ENCODE peak calls at places on chromosomes 6 and 20, in nine cellular contexts. One of them, this sample, is unnamed.

GRCh38 chr6:31332637-31333602 is 24.1 kb downstream of the HLA-B start:
- DNase-seq in GM06990: peak; percentile 36
- DNase-seq in NCI-H748 treated with DMSO at 0.1 percent for 48 hours: no peak
- DNase-seq in fibroblast of mammary gland: no peak
- DNase-seq in activated T-helper 1 cell treated with anti-CD3 and anti-CD28 coated beads, Interleukin-12 subunit alpha, Interleukin-12 subunit beta, Interleukin-2, Interleukin-4 antibody, amounts not matched to agents 30 ng/mL and 10 ng/mL and 1 ng/mL, durations not matched to agents 14 hours and 24 hours and 36 hours: no peak
- DNase-seq in activated CD4-positive, alpha-beta T cell treated with anti-CD3 and anti-CD28 coated beads for 48 hours: peak; percentile 36
- DNase-seq in H9: no peak
- DNase-seq in memory B cell: no peak
- DNase-seq in mesendoderm: no peak
- DNase-seq in this sample: peak; percentile 62

GRCh38 chr20:53984354-53984753 is 86.0 kb downstream of the BCAS1 start:
- DNase-seq in H9: no peak
- DNase-seq in GM06990: no peak
- DNase-seq in activated T-helper 1 cell treated with anti-CD3 and anti-CD28 coated beads, Interleukin-12 subunit alpha, Interleukin-12 subunit beta, Interleukin-2, Interleukin-4 antibody, amounts not matched to agents 30 ng/mL and 10 ng/mL and 1 ng/mL, durations not matched to agents 14 hours and 24 hours and 36 hours: no peak
- DNase-seq in fibroblast of mammary gland: peak; percentile 89
- DNase-seq in activated CD4-positive, alpha-beta T cell treated with anti-CD3 and anti-CD28 coated beads for 48 hours: no peak
- DNase-seq in mesendoderm: no peak
- DNase-seq in NCI-H748 treated with DMSO at 0.1 percent for 48 hours: no peak
- DNase-seq in memory B cell: no peak
- DNase-seq in this sample: no peak

GRCh38 chr6:111980979-111981378 is 72.9 kb upstream of the CCN6 start:
- DNase-seq in mesendoderm: no peak
- DNase-seq in activated CD4-positive, alpha-beta T cell treated with anti-CD3 and anti-CD28 coated beads for 48 hours: no peak
- DNase-seq in H9: no peak
- DNase-seq in NCI-H748 treated with DMSO at 0.1 percent for 48 hours: no peak
- DNase-seq in activated T-helper 1 cell treated with anti-CD3 and anti-CD28 coated beads, Interleukin-12 subunit alpha, Interleukin-12 subunit beta, Interleukin-2, Interleukin-4 antibody, amounts not matched to agents 30 ng/mL and 10 ng/mL and 1 ng/mL, durations not matched to agents 14 hours and 24 hours and 36 hours: no peak
- DNase-seq in memory B cell: no peak
- DNase-seq in GM06990: no peak
- DNase-seq in fibroblast of mammary gland: peak; percentile 36
- DNase-seq in this sample: no peak

GRCh38 chr20:2387580-2387979 is 6.9 kb downstream of the TGM6 start:
- DNase-seq in mesendoderm: no peak
- DNase-seq in fibroblast of mammary gland: no peak
- DNase-seq in GM06990: no peak
- DNase-seq in activated CD4-positive, alpha-beta T cell treated with anti-CD3 and anti-CD28 coated beads for 48 hours: no peak
- DNase-seq in memory B cell: no peak
- DNase-seq in activated T-helper 1 cell treated with anti-CD3 and anti-CD28 coated beads, Interleukin-12 subunit alpha, Interleukin-12 subunit beta, Interleukin-2, Interleukin-4 antibody, amounts not matched to agents 30 ng/mL and 10 ng/mL and 1 ng/mL, durations not matched to agents 14 hours and 24 hours and 36 hours: no peak
- DNase-seq in NCI-H748 treated with DMSO at 0.1 percent for 48 hours: no peak
- DNase-seq in H9: no peak
- DNase-seq in this sample: no peak

GRCh38 chr6:41785689-41786450 is 1.6 kb upstream of the TOMM6 start:
- DNase-seq in memory B cell: no peak
- DNase-seq in activated CD4-positive, alpha-beta T cell treated with anti-CD3 and anti-CD28 coated beads for 48 hours: peak; percentile 21
- DNase-seq in fibroblast of mammary gland: no peak
- DNase-seq in GM06990: no peak
- DNase-seq in activated T-helper 1 cell treated with anti-CD3 and anti-CD28 coated beads, Interleukin-12 subunit alpha, Interleukin-12 subunit beta, Interleukin-2, Interleukin-4 antibody, amounts not matched to agents 30 ng/mL and 10 ng/mL and 1 ng/mL, durations not matched to agents 14 hours and 24 hours and 36 hours: no peak
- DNase-seq in H9: peak; percentile 55
- DNase-seq in mesendoderm: peak; percentile 48
- DNase-seq in NCI-H748 treated with DMSO at 0.1 percent for 48 hours: no peak
- DNase-seq in this sample: no peak

GRCh38 chr6:44270526-44271405 is 516 bp downstream of the TMEM151B start:
- DNase-seq in mesendoderm: peak; percentile 55
- DNase-seq in NCI-H748 treated with DMSO at 0.1 percent for 48 hours: peak; percentile 28
- DNase-seq in GM06990: no peak
- DNase-seq in activated T-helper 1 cell treated with anti-CD3 and anti-CD28 coated beads, Interleukin-12 subunit alpha, Interleukin-12 subunit beta, Interleukin-2, Interleukin-4 antibody, amounts not matched to agents 30 ng/mL and 10 ng/mL and 1 ng/mL, durations not matched to agents 14 hours and 24 hours and 36 hours: no peak
- DNase-seq in fibroblast of mammary gland: no peak
- DNase-seq in memory B cell: no peak
- DNase-seq in activated CD4-positive, alpha-beta T cell treated with anti-CD3 and anti-CD28 coated beads for 48 hours: no peak
- DNase-seq in H9: peak; percentile 73
- DNase-seq in this sample: no peak

GRCh38 chr6:31940256-31940664 is 5.6 kb upstream of the CFB start:
- DNase-seq in activated T-helper 1 cell treated with anti-CD3 and anti-CD28 coated beads, Interleukin-12 subunit alpha, Interleukin-12 subunit beta, Interleukin-2, Interleukin-4 antibody, amounts not matched to agents 30 ng/mL and 10 ng/mL and 1 ng/mL, durations not matched to agents 14 hours and 24 hours and 36 hours: no peak
- DNase-seq in mesendoderm: peak; percentile 27
- DNase-seq in GM06990: no peak
- DNase-seq in H9: no peak
- DNase-seq in NCI-H748 treated with DMSO at 0.1 percent for 48 hours: no peak
- DNase-seq in fibroblast of mammary gland: peak; percentile 34
- DNase-seq in memory B cell: no peak
- DNase-seq in activated CD4-positive, alpha-beta T cell treated with anti-CD3 and anti-CD28 coated beads for 48 hours: no peak
- DNase-seq in this sample: no peak

GRCh38 chr20:63664861-63665594 is 6.9 kb downstream of the RTEL1 start:
- DNase-seq in fibroblast of mammary gland: no peak
- DNase-seq in H9: peak; percentile 72
- DNase-seq in mesendoderm: peak; percentile 57
- DNase-seq in activated CD4-positive, alpha-beta T cell treated with anti-CD3 and anti-CD28 coated beads for 48 hours: no peak
- DNase-seq in GM06990: no peak
- DNase-seq in memory B cell: no peak
- DNase-seq in activated T-helper 1 cell treated with anti-CD3 and anti-CD28 coated beads, Interleukin-12 subunit alpha, Interleukin-12 subunit beta, Interleukin-2, Interleukin-4 antibody, amounts not matched to agents 30 ng/mL and 10 ng/mL and 1 ng/mL, durations not matched to agents 14 hours and 24 hours and 36 hours: no peak
- DNase-seq in NCI-H748 treated with DMSO at 0.1 percent for 48 hours: no peak
- DNase-seq in this sample: no peak

GRCh38 chr6:19444481-19444880 is 392.7 kb upstream of the ID4 start:
- DNase-seq in NCI-H748 treated with DMSO at 0.1 percent for 48 hours: no peak
- DNase-seq in memory B cell: no peak
- DNase-seq in activated CD4-positive, alpha-beta T cell treated with anti-CD3 and anti-CD28 coated beads for 48 hours: no peak
- DNase-seq in activated T-helper 1 cell treated with anti-CD3 and anti-CD28 coated beads, Interleukin-12 subunit alpha, Interleukin-12 subunit beta, Interleukin-2, Interleukin-4 antibody, amounts not matched to agents 30 ng/mL and 10 ng/mL and 1 ng/mL, durations not matched to agents 14 hours and 24 hours and 36 hours: no peak
- DNase-seq in fibroblast of mammary gland: peak; percentile 17
- DNase-seq in mesendoderm: no peak
- DNase-seq in GM06990: no peak
- DNase-seq in H9: no peak
- DNase-seq in this sample: no peak

GRCh38 chr6:87772597-87773530 is 70.8 kb upstream of the AKIRIN2 start:
- DNase-seq in activated CD4-positive, alpha-beta T cell treated with anti-CD3 and anti-CD28 coated beads for 48 hours: no peak
- DNase-seq in H9: no peak
- DNase-seq in fibroblast of mammary gland: no peak
- DNase-seq in NCI-H748 treated with DMSO at 0.1 percent for 48 hours: peak; percentile 19
- DNase-seq in mesendoderm: peak; percentile 29
- DNase-seq in activated T-helper 1 cell treated with anti-CD3 and anti-CD28 coated beads, Interleukin-12 subunit alpha, Interleukin-12 subunit beta, Interleukin-2, Interleukin-4 antibody, amounts not matched to agents 30 ng/mL and 10 ng/mL and 1 ng/mL, durations not matched to agents 14 hours and 24 hours and 36 hours: no peak
- DNase-seq in GM06990: no peak
- DNase-seq in memory B cell: no peak
- DNase-seq in this sample: no peak

GRCh38 chr6:82013561-82014275 is 233.8 kb downstream of the IBTK start:
- DNase-seq in H9: no peak
- DNase-seq in activated T-helper 1 cell treated with anti-CD3 and anti-CD28 coated beads, Interleukin-12 subunit alpha, Interleukin-12 subunit beta, Interleukin-2, Interleukin-4 antibody, amounts not matched to agents 30 ng/mL and 10 ng/mL and 1 ng/mL, durations not matched to agents 14 hours and 24 hours and 36 hours: no peak
- DNase-seq in mesendoderm: no peak
- DNase-seq in memory B cell: no peak
- DNase-seq in GM06990: no peak
- DNase-seq in NCI-H748 treated with DMSO at 0.1 percent for 48 hours: no peak
- DNase-seq in fibroblast of mammary gland: peak; percentile 92
- DNase-seq in activated CD4-positive, alpha-beta T cell treated with anti-CD3 and anti-CD28 coated beads for 48 hours: no peak
- DNase-seq in this sample: no peak

GRCh38 chr6:108174371-108175175 is 8.8 kb downstream of the NR2E1 start:
- DNase-seq in memory B cell: no peak
- DNase-seq in H9: peak; percentile 85
- DNase-seq in GM06990: no peak
- DNase-seq in NCI-H748 treated with DMSO at 0.1 percent for 48 hours: no peak
- DNase-seq in activated CD4-positive, alpha-beta T cell treated with anti-CD3 and anti-CD28 coated beads for 48 hours: peak; percentile 52
- DNase-seq in fibroblast of mammary gland: peak; percentile 26
- DNase-seq in mesendoderm: peak; percentile 89
- DNase-seq in activated T-helper 1 cell treated with anti-CD3 and anti-CD28 coated beads, Interleukin-12 subunit alpha, Interleukin-12 subunit beta, Interleukin-2, Interleukin-4 antibody, amounts not matched to agents 30 ng/mL and 10 ng/mL and 1 ng/mL, durations not matched to agents 14 hours and 24 hours and 36 hours: peak; percentile 20
- DNase-seq in this sample: peak; percentile 73

GRCh38 chr6:32774428-32774827 is 11.1 kb upstream of the HLA-DQB2 start:
- DNase-seq in activated T-helper 1 cell treated with anti-CD3 and anti-CD28 coated beads, Interleukin-12 subunit alpha, Interleukin-12 subunit beta, Interleukin-2, Interleukin-4 antibody, amounts not matched to agents 30 ng/mL and 10 ng/mL and 1 ng/mL, durations not matched to agents 14 hours and 24 hours and 36 hours: no peak
- DNase-seq in memory B cell: no peak
- DNase-seq in H9: no peak
- DNase-seq in mesendoderm: no peak
- DNase-seq in activated CD4-positive, alpha-beta T cell treated with anti-CD3 and anti-CD28 coated beads for 48 hours: no peak
- DNase-seq in NCI-H748 treated with DMSO at 0.1 percent for 48 hours: no peak
- DNase-seq in fibroblast of mammary gland: no peak
- DNase-seq in GM06990: no peak
- DNase-seq in this sample: no peak

GRCh38 chr6:83470587-83470986 is 39.7 kb upstream of the ME1 start:
- DNase-seq in activated CD4-positive, alpha-beta T cell treated with anti-CD3 and anti-CD28 coated beads for 48 hours: no peak
- DNase-seq in mesendoderm: no peak
- DNase-seq in NCI-H748 treated with DMSO at 0.1 percent for 48 hours: no peak
- DNase-seq in H9: no peak
- DNase-seq in activated T-helper 1 cell treated with anti-CD3 and anti-CD28 coated beads, Interleukin-12 subunit alpha, Interleukin-12 subunit beta, Interleukin-2, Interleukin-4 antibody, amounts not matched to agents 30 ng/mL and 10 ng/mL and 1 ng/mL, durations not matched to agents 14 hours and 24 hours and 36 hours: no peak
- DNase-seq in fibroblast of mammary gland: no peak
- DNase-seq in GM06990: no peak
- DNase-seq in memory B cell: no peak
- DNase-seq in this sample: no peak

GRCh38 chr20:7087803-7088202 is 320.3 kb downstream of the BMP2 start:
- DNase-seq in memory B cell: no peak
- DNase-seq in H9: no peak
- DNase-seq in mesendoderm: no peak
- DNase-seq in activated CD4-positive, alpha-beta T cell treated with anti-CD3 and anti-CD28 coated beads for 48 hours: no peak
- DNase-seq in GM06990: no peak
- DNase-seq in fibroblast of mammary gland: no peak
- DNase-seq in NCI-H748 treated with DMSO at 0.1 percent for 48 hours: no peak
- DNase-seq in activated T-helper 1 cell treated with anti-CD3 and anti-CD28 coated beads, Interleukin-12 subunit alpha, Interleukin-12 subunit beta, Interleukin-2, Interleukin-4 antibody, amounts not matched to agents 30 ng/mL and 10 ng/mL and 1 ng/mL, durations not matched to agents 14 hours and 24 hours and 36 hours: no peak
- DNase-seq in this sample: no peak

GRCh38 chr6:48985025-48985424 is 478.0 kb downstream of the MMUT start:
- DNase-seq in activated T-helper 1 cell treated with anti-CD3 and anti-CD28 coated beads, Interleukin-12 subunit alpha, Interleukin-12 subunit beta, Interleukin-2, Interleukin-4 antibody, amounts not matched to agents 30 ng/mL and 10 ng/mL and 1 ng/mL, durations not matched to agents 14 hours and 24 hours and 36 hours: no peak
- DNase-seq in H9: no peak
- DNase-seq in memory B cell: no peak
- DNase-seq in NCI-H748 treated with DMSO at 0.1 percent for 48 hours: no peak
- DNase-seq in mesendoderm: no peak
- DNase-seq in fibroblast of mammary gland: peak; percentile 57
- DNase-seq in activated CD4-positive, alpha-beta T cell treated with anti-CD3 and anti-CD28 coated beads for 48 hours: no peak
- DNase-seq in GM06990: no peak
- DNase-seq in this sample: no peak

GRCh38 chr6:109795994-109796555 is 105.0 kb downstream of the FIG4 start:
- DNase-seq in NCI-H748 treated with DMSO at 0.1 percent for 48 hours: no peak
- DNase-seq in fibroblast of mammary gland: peak; percentile 53
- DNase-seq in activated T-helper 1 cell treated with anti-CD3 and anti-CD28 coated beads, Interleukin-12 subunit alpha, Interleukin-12 subunit beta, Interleukin-2, Interleukin-4 antibody, amounts not matched to agents 30 ng/mL and 10 ng/mL and 1 ng/mL, durations not matched to agents 14 hours and 24 hours and 36 hours: no peak
- DNase-seq in GM06990: no peak
- DNase-seq in memory B cell: no peak
- DNase-seq in activated CD4-positive, alpha-beta T cell treated with anti-CD3 and anti-CD28 coated beads for 48 hours: no peak
- DNase-seq in H9: no peak
- DNase-seq in mesendoderm: peak; percentile 59
- DNase-seq in this sample: no peak

GRCh38 chr6:107470364-107470763 is 11.0 kb upstream of the PDSS2 start:
- DNase-seq in activated T-helper 1 cell treated with anti-CD3 and anti-CD28 coated beads, Interleukin-12 subunit alpha, Interleukin-12 subunit beta, Interleukin-2, Interleukin-4 antibody, amounts not matched to agents 30 ng/mL and 10 ng/mL and 1 ng/mL, durations not matched to agents 14 hours and 24 hours and 36 hours: no peak
- DNase-seq in activated CD4-positive, alpha-beta T cell treated with anti-CD3 and anti-CD28 coated beads for 48 hours: no peak
- DNase-seq in fibroblast of mammary gland: peak; percentile 19
- DNase-seq in mesendoderm: no peak
- DNase-seq in NCI-H748 treated with DMSO at 0.1 percent for 48 hours: no peak
- DNase-seq in memory B cell: no peak
- DNase-seq in H9: no peak
- DNase-seq in GM06990: no peak
- DNase-seq in this sample: no peak

GRCh38 chr6:85679445-85680123 is 36.9 kb upstream of the SYNCRIP start:
- DNase-seq in GM06990: no peak
- DNase-seq in activated T-helper 1 cell treated with anti-CD3 and anti-CD28 coated beads, Interleukin-12 subunit alpha, Interleukin-12 subunit beta, Interleukin-2, Interleukin-4 antibody, amounts not matched to agents 30 ng/mL and 10 ng/mL and 1 ng/mL, durations not matched to agents 14 hours and 24 hours and 36 hours: no peak
- DNase-seq in memory B cell: no peak
- DNase-seq in NCI-H748 treated with DMSO at 0.1 percent for 48 hours: peak; percentile 6
- DNase-seq in fibroblast of mammary gland: peak; percentile 18
- DNase-seq in mesendoderm: no peak
- DNase-seq in H9: no peak
- DNase-seq in activated CD4-positive, alpha-beta T cell treated with anti-CD3 and anti-CD28 coated beads for 48 hours: no peak
- DNase-seq in this sample: no peak

GRCh38 chr6:115544765-115545409 is 515.8 kb downstream of the FRK start:
- DNase-seq in mesendoderm: no peak
- DNase-seq in NCI-H748 treated with DMSO at 0.1 percent for 48 hours: no peak
- DNase-seq in H9: no peak
- DNase-seq in activated T-helper 1 cell treated with anti-CD3 and anti-CD28 coated beads, Interleukin-12 subunit alpha, Interleukin-12 subunit beta, Interleukin-2, Interleukin-4 antibody, amounts not matched to agents 30 ng/mL and 10 ng/mL and 1 ng/mL, durations not matched to agents 14 hours and 24 hours and 36 hours: no peak
- DNase-seq in memory B cell: no peak
- DNase-seq in GM06990: no peak
- DNase-seq in activated CD4-positive, alpha-beta T cell treated with anti-CD3 and anti-CD28 coated beads for 48 hours: no peak
- DNase-seq in fibroblast of mammary gland: peak; percentile 25
- DNase-seq in this sample: no peak

GRCh38 chr6:130027948-130028347 is 9.6 kb downstream of the L3MBTL3 start:
- DNase-seq in fibroblast of mammary gland: no peak
- DNase-seq in H9: no peak
- DNase-seq in GM06990: peak; percentile 31
- DNase-seq in memory B cell: peak; percentile 2
- DNase-seq in activated T-helper 1 cell treated with anti-CD3 and anti-CD28 coated beads, Interleukin-12 subunit alpha, Interleukin-12 subunit beta, Interleukin-2, Interleukin-4 antibody, amounts not matched to agents 30 ng/mL and 10 ng/mL and 1 ng/mL, durations not matched to agents 14 hours and 24 hours and 36 hours: no peak
- DNase-seq in NCI-H748 treated with DMSO at 0.1 percent for 48 hours: no peak
- DNase-seq in mesendoderm: no peak
- DNase-seq in activated CD4-positive, alpha-beta T cell treated with anti-CD3 and anti-CD28 coated beads for 48 hours: no peak
- DNase-seq in this sample: no peak

GRCh38 chr20:2042400-2042799 is 48.5 kb upstream of the PDYN start:
- DNase-seq in H9: no peak
- DNase-seq in activated T-helper 1 cell treated with anti-CD3 and anti-CD28 coated beads, Interleukin-12 subunit alpha, Interleukin-12 subunit beta, Interleukin-2, Interleukin-4 antibody, amounts not matched to agents 30 ng/mL and 10 ng/mL and 1 ng/mL, durations not matched to agents 14 hours and 24 hours and 36 hours: no peak
- DNase-seq in GM06990: no peak
- DNase-seq in activated CD4-positive, alpha-beta T cell treated with anti-CD3 and anti-CD28 coated beads for 48 hours: no peak
- DNase-seq in fibroblast of mammary gland: peak; percentile 66
- DNase-seq in NCI-H748 treated with DMSO at 0.1 percent for 48 hours: no peak
- DNase-seq in memory B cell: no peak
- DNase-seq in mesendoderm: no peak
- DNase-seq in this sample: no peak